ENCODE peak calls at places on chromosomes 11 and 22, in six cellular contexts. One of them, this sample, is unnamed.

GRCh38 chr22:46809153-46809885 is 46.9 kb downstream of the TBC1D22A start:
- DNase-seq in OCI-LY7: no peak
- DNase-seq in HCT116: no peak
- DNase-seq in GM23338: no peak
- DNase-seq in neural progenitor cell: no peak
- DNase-seq in PC-3: no peak
- DNase-seq in this sample: no peak

GRCh38 chr22:16961477-16962186 is 46.4 kb downstream of the GAB4 start:
- DNase-seq in OCI-LY7: no peak
- DNase-seq in HCT116: no peak
- DNase-seq in GM23338: no peak
- DNase-seq in neural progenitor cell: no peak
- DNase-seq in PC-3: no peak
- DNase-seq in this sample: no peak

GRCh38 chr22:27086728-27087450 is 429.5 kb downstream of the MIAT start:
- DNase-seq in OCI-LY7: no peak
- DNase-seq in HCT116: no peak
- DNase-seq in GM23338: peak
- DNase-seq in neural progenitor cell: no peak
- DNase-seq in PC-3: no peak
- DNase-seq in this sample: no peak

GRCh38 chr11:108906826-108907225 is 242.0 kb downstream of the DDX10 start:
- DNase-seq in OCI-LY7: no peak
- DNase-seq in HCT116: no peak
- DNase-seq in GM23338: no peak
- DNase-seq in neural progenitor cell: no peak
- DNase-seq in PC-3: peak
- DNase-seq in this sample: no peak

GRCh38 chr11:74766905-74767304 is 18.3 kb downstream of the RNF169 start:
- DNase-seq in OCI-LY7: no peak
- DNase-seq in HCT116: no peak
- DNase-seq in GM23338: no peak
- DNase-seq in neural progenitor cell: no peak
- DNase-seq in PC-3: no peak
- DNase-seq in this sample: no peak

GRCh38 chr11:18235394-18235926 is 1.1 kb downstream of the SAA4 start:
- DNase-seq in OCI-LY7: no peak
- DNase-seq in HCT116: no peak
- DNase-seq in GM23338: no peak
- DNase-seq in neural progenitor cell: peak
- DNase-seq in PC-3: no peak
- DNase-seq in this sample: no peak

GRCh38 chr11:119567667-119568582 is 145.0 kb upstream of the THY1 start:
- DNase-seq in OCI-LY7: no peak
- DNase-seq in HCT116: no peak
- DNase-seq in GM23338: peak
- DNase-seq in neural progenitor cell: no peak
- DNase-seq in PC-3: peak
- DNase-seq in this sample: peak

GRCh38 chr22:38429460-38430128 is 25.4 kb downstream of the KCNJ4 start:
- DNase-seq in OCI-LY7: no peak
- DNase-seq in HCT116: no peak
- DNase-seq in GM23338: no peak
- DNase-seq in neural progenitor cell: no peak
- DNase-seq in PC-3: no peak
- DNase-seq in this sample: no peak

GRCh38 chr11:8732276-8732675 is 49.7 kb downstream of the RPL27A start:
- DNase-seq in OCI-LY7: peak
- DNase-seq in HCT116: no peak
- DNase-seq in GM23338: no peak
- DNase-seq in neural progenitor cell: no peak
- DNase-seq in PC-3: no peak
- DNase-seq in this sample: no peak

DNA sequence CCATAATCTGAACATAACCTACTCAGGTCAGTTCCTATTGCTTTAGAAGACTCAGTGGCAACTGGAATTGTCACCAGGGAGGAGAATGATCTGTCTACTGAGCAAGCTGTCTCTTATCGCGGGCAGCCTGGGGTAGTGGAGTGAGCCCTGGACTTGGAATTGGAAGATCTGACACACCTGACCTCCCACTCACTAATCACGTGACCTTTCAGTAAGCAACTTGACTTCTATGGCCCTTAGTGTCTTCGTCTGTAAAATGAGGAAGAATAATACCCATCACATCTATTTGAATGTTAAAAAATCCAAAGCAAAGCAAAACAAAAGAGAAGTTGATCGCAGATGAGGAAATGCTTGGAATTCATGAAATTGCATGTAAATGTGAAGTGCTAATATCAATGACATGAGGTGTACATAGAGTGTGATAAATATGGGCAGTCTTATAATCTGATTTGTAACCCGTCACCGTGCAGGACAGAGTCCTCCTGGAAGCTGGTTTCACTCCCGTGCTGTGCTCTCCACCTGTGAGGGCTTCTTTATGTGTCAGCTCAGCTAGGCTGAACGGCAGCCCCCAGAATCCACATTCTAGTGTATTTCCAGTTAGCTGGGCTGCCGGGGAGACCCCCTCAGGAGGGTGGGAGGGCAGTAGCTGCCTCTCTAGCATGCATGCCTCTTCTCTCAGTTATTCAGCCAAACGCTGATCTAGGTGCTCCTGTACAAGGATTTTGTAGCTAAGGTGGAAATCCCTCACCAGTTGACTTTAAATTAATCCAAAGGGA is 482.9 kb downstream of the OPCML start:
- DNase-seq in OCI-LY7: no peak
- DNase-seq in HCT116: no peak
- DNase-seq in GM23338: no peak
- DNase-seq in neural progenitor cell: no peak
- DNase-seq in PC-3: no peak
- DNase-seq in this sample: no peak
- H2AFZ ChIP-seq in OCI-LY7: no peak
- H2AFZ ChIP-seq in HCT116: no peak
- H2AFZ ChIP-seq in GM23338: no peak
- H2AFZ ChIP-seq in neural progenitor cell: peak
- H2AFZ ChIP-seq in PC-3: no peak
- H2AFZ ChIP-seq in this sample: no peak

DNA sequence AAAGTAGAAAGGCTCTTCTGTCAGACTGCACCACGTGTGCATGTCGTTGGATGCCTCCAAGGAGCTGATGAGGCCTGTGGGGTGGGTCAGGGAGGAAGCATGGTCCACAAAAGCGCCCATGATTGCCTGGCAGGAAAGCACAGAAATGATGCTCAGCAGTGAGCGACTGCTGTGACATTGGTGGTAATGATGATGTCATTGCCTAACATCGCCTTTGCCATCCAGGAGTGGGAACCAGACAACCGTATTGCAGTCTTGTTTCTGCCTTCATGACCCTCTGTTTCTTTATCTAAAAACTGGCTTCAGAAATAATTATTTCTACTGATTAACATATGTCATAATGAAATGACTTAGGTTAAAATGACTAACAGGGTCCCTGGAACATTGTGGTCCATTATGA is 477.8 kb upstream of the B3GAT1 start:
- DNase-seq in OCI-LY7: no peak
- DNase-seq in HCT116: no peak
- DNase-seq in GM23338: no peak
- DNase-seq in neural progenitor cell: no peak
- DNase-seq in PC-3: no peak
- DNase-seq in this sample: no peak
- TF ChIP-seq EZH2phosphoT487 in OCI-LY7: no peak
- TF ChIP-seq EZH2phosphoT487 in HCT116: no peak
- TF ChIP-seq EZH2phosphoT487 in GM23338: no peak
- TF ChIP-seq EZH2phosphoT487 in neural progenitor cell: no peak
- TF ChIP-seq EZH2phosphoT487 in PC-3: no peak
- TF ChIP-seq EZH2phosphoT487 in this sample: no peak

GRCh38 chr11:81892770-81893635 is 840.7 kb downstream of the FAM181B start:
- DNase-seq in OCI-LY7: no peak
- DNase-seq in HCT116: no peak
- DNase-seq in GM23338: no peak
- DNase-seq in neural progenitor cell: no peak
- DNase-seq in PC-3: no peak
- DNase-seq in this sample: no peak
- H2AFZ ChIP-seq in OCI-LY7: no peak
- H2AFZ ChIP-seq in HCT116: no peak
- H2AFZ ChIP-seq in GM23338: no peak
- H2AFZ ChIP-seq in neural progenitor cell: no peak
- H2AFZ ChIP-seq in PC-3: no peak
- H2AFZ ChIP-seq in this sample: no peak

GRCh38 chr22:36204641-36205032 is 3.0 kb upstream of the APOL4 start:
- DNase-seq in OCI-LY7: no peak
- DNase-seq in HCT116: no peak
- DNase-seq in GM23338: peak
- DNase-seq in neural progenitor cell: no peak
- DNase-seq in PC-3: no peak
- DNase-seq in this sample: no peak

GRCh38 chr22:36204001-36204640 is 2.5 kb upstream of the APOL4 start:
- DNase-seq in OCI-LY7: no peak
- DNase-seq in HCT116: no peak
- DNase-seq in GM23338: no peak
- DNase-seq in neural progenitor cell: no peak
- DNase-seq in PC-3: no peak
- DNase-seq in this sample: no peak

GRCh38 chr22:36198936-36199616 is 2.5 kb downstream of the APOL4 start:
- DNase-seq in OCI-LY7: no peak
- DNase-seq in HCT116: no peak
- DNase-seq in GM23338: no peak
- DNase-seq in neural progenitor cell: no peak
- DNase-seq in PC-3: peak
- DNase-seq in this sample: no peak

GRCh38 chr22:36198482-36198881 is 3.1 kb downstream of the APOL4 start:
- DNase-seq in OCI-LY7: no peak
- DNase-seq in HCT116: no peak
- DNase-seq in GM23338: no peak
- DNase-seq in neural progenitor cell: no peak
- DNase-seq in PC-3: no peak
- DNase-seq in this sample: no peak

GRCh38 chr22:36201630-36202312 is at the start of gene APOL4:
- DNase-seq in OCI-LY7: no peak
- DNase-seq in HCT116: no peak
- DNase-seq in GM23338: no peak
- DNase-seq in neural progenitor cell: no peak
- DNase-seq in PC-3: no peak
- DNase-seq in this sample: peak
- TF ChIP-seq EZH2phosphoT487 in OCI-LY7: no peak
- TF ChIP-seq EZH2phosphoT487 in HCT116: no peak
- TF ChIP-seq EZH2phosphoT487 in GM23338: no peak
- TF ChIP-seq EZH2phosphoT487 in neural progenitor cell: no peak
- TF ChIP-seq EZH2phosphoT487 in PC-3: no peak
- TF ChIP-seq EZH2phosphoT487 in this sample: no peak

DNA sequence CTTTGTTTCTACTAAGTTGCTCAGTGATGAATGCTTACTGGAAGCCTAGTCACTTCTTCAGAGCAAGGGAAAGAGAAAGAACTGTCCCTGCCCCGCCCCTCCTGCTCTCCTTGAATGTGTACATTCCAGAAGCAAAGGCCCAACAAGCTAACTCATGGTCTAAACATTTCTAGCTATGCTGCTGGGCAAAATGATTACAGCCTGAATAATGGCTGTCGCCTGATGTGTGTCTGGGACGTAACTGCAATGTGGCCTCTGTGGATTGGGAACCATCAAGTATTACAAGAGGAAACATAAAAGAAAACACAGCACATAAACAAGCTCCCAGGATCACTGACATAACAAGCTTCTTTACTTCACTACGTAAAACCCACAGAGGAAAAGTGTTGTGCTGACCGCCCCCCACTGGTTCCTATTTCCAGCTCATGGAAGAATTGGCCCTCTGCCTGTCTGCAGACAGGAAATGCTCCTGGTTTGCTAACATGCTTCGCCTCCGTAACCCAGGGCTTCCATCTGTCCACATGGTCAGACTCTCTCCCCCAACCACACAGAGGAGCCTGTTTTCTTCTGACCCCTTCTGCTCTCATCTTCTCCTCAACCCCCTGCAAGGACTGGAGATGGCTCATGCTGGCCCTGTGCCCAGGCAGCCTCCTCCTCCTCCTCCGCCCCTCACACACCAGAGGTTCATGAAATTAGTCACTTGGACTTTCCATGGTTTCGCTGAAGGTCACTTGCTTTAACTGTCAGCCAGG is 187.2 kb downstream of the MAML2 start:
- DNase-seq in OCI-LY7: no peak
- DNase-seq in HCT116: peak
- DNase-seq in GM23338: peak
- DNase-seq in neural progenitor cell: peak
- DNase-seq in PC-3: peak
- DNase-seq in this sample: peak
- H2AFZ ChIP-seq in OCI-LY7: no peak
- H2AFZ ChIP-seq in HCT116: peak
- H2AFZ ChIP-seq in GM23338: no peak
- H2AFZ ChIP-seq in neural progenitor cell: no peak
- H2AFZ ChIP-seq in PC-3: peak
- H2AFZ ChIP-seq in this sample: no peak

DNA sequence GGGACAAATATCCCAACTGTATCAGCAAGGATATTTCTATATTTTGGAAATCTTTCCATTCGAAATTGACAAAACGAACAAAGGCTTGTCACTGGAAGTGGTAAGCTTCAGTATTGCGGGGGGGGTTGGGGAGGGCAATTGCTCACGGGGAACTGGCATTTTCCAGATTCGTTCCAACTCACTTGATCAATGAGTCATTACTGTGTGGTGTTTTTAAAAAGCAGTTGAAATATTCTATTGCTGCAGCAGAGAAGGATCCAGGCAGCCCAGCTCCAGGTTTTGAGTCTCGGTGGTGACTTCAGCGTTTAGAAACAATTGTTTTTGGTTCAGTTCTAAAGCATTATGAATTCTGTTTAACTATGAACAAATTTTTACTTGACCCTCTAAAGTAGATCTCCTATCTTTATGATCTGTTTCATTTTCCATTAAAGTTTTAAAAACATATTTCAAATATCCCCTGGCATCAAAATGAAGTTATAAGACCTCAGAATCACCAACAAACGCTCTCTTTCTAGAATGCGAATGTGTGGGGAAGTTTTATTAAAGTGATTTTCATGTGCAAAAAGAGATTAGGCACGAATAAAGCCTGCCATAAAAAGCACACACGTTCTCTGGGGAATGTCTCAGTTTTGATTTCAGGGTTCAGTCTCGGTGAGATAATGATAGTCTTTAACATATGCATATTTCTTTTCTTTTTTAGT is 33.7 kb upstream of the FBLN1 start:
- DNase-seq in OCI-LY7: no peak
- DNase-seq in HCT116: no peak
- DNase-seq in GM23338: no peak
- DNase-seq in neural progenitor cell: no peak
- DNase-seq in PC-3: peak
- DNase-seq in this sample: no peak
- TF ChIP-seq EZH2phosphoT487 in OCI-LY7: no peak
- TF ChIP-seq EZH2phosphoT487 in HCT116: no peak
- TF ChIP-seq EZH2phosphoT487 in GM23338: no peak
- TF ChIP-seq EZH2phosphoT487 in neural progenitor cell: no peak
- TF ChIP-seq EZH2phosphoT487 in PC-3: no peak
- TF ChIP-seq EZH2phosphoT487 in this sample: no peak